ENCODE peak calls at places on chromosomes 4 and X, in four cellular contexts. N is posterior cingulate gyrus, E is GM12865, I is fibroblast of the aortic adventitia. F is an unnamed sample.
A peak's percentile ranks its signal among the peaks of the same experiment; 100 is the strongest.

GRCh38 chr4:182453830-182454229 is 210.6 kb downstream of the TENM3 start:
- DNase-seq in N (no peak), E (no peak), I (no peak), F (no peak)

GRCh38 chr4:72302981-72303704 is 265.9 kb downstream of the ADAMTS3 start:
- DNase-seq in N (no peak), E (peak; percentile 54), I (peak; percentile 62), F (peak; percentile 77)

GRCh38 chr4:6208416-6208815 is 8.1 kb upstream of the JAKMIP1 start:
- DNase-seq in N (no peak), E (no peak), I (no peak), F (no peak)

GRCh38 chr4:107283587-107284559 is 247.8 kb upstream of the DKK2 start:
- DNase-seq in N (no peak), E (no peak), I (peak; percentile 91), F (no peak)

GRCh38 chrX:72532371-72532770 is 40.3 kb downstream of the HDAC8 start:
- DNase-seq in N (no peak), E (no peak), I (no peak), F (no peak)

GRCh38 chr4:117700111-117700892 is 334.0 kb upstream of the NDST3 start:
- DNase-seq in N (no peak), E (peak; percentile 13), I (no peak), F (peak; percentile 42)

GRCh38 chr4:120692964-120693363 is 229.6 kb downstream of the PRDM5 start:
- DNase-seq in N (no peak), E (no peak), I (peak; percentile 88), F (no peak)

GRCh38 chrX:152601848-152602616 is 35.7 kb upstream of the GABRQ start:
- DNase-seq in N (no peak), E (peak; percentile 13), I (no peak), F (peak; percentile 85)

GRCh38 chrX:135454816-135455215 is 33.1 kb downstream of the SMIM10L2A start:
- DNase-seq in N (no peak), E (no peak), I (no peak), F (no peak)

GRCh38 chrX:114582264-114582632 is 1.6 kb upstream of the HTR2C start:
- DNase-seq in N (no peak), E (no peak), I (no peak), F (no peak)

GRCh38 chr4:168309781-168310180 is 8.8 kb downstream of the DDX60 start:
- DNase-seq in N (no peak), E (no peak), I (peak; percentile 55), F (no peak)

GRCh38 chr4:42519803-42520417 is 122.6 kb downstream of the SHISA3 start:
- DNase-seq in N (no peak), E (peak; percentile 72), I (peak; percentile 78), F (peak; percentile 87)

GRCh38 chrX:129318375-129318774 is 204.9 kb downstream of the SMARCA1 start:
- DNase-seq in N (no peak), E (peak; percentile 11), I (peak; percentile 26), F (peak; percentile 65)

GRCh38 chr4:160175064-160175643 is 1072.3 kb downstream of the RAPGEF2 start:
- DNase-seq in N (no peak), E (no peak), I (no peak), F (no peak)

GRCh38 chr4:86032476-86033022 is 327.3 kb downstream of the MAPK10 start:
- DNase-seq in N (no peak), E (no peak), I (peak; percentile 96), F (no peak)

GRCh38 chr4:140533951-140534480 is 10.0 kb downstream of the ELMOD2 start:
- DNase-seq in N (no peak), E (no peak), I (peak; percentile 17), F (no peak)

GRCh38 chrX:97057349-97057909 is 173.7 kb downstream of the RPA4 start:
- DNase-seq in N (no peak), E (no peak), I (no peak), F (no peak)

GRCh38 chr4:101066586-101066985 is 280.7 kb downstream of the PPP3CA start:
- DNase-seq in N (peak; percentile 52), E (no peak), I (no peak), F (no peak)

GRCh38 chrX:135431886-135432285 is 10.1 kb downstream of the SMIM10L2A start:
- DNase-seq in N (no peak), E (no peak), I (no peak), F (no peak)

GRCh38 chr4:175066923-175067627 is 148.9 kb downstream of the ADAM29 start:
- DNase-seq in N (no peak), E (no peak), I (no peak), F (no peak)

GRCh38 chr4:155952546-155952945 is 1.1 kb downstream of the CTSO start:
- DNase-seq in N (no peak), E (no peak), I (peak; percentile 66), F (no peak)

GRCh38 chrX:44054863-44055601 is 81.8 kb upstream of the NDP start:
- DNase-seq in N (no peak), E (no peak), I (no peak), F (no peak)

GRCh38 chrX:13836575-13836974 is 19.7 kb upstream of the GPM6B start:
- DNase-seq in N (no peak), E (no peak), I (no peak), F (no peak)

GRCh38 chr4:98421106-98421505 is 159.9 kb downstream of the RAP1GDS1 start:
- DNase-seq in N (no peak), E (no peak), I (no peak), F (no peak)

GRCh38 chrX:119237526-119238035 is 1.5 kb downstream of the PGRMC1 start:
- DNase-seq in N (no peak), E (no peak), I (no peak), F (no peak)

GRCh38 chr4:5824635-5825034 is 68.3 kb downstream of the CRMP1 start:
- DNase-seq in N (no peak), E (peak; percentile 16), I (peak; percentile 61), F (peak; percentile 80)

GRCh38 chr4:33386761-33387160 is 2666.6 kb downstream of the PCDH7 start:
- DNase-seq in N (no peak), E (no peak), I (no peak), F (no peak)

GRCh38 chrX:30955687-30956086 is 66.6 kb upstream of the TAB3 start:
- DNase-seq in N (no peak), E (no peak), I (no peak), F (no peak)

GRCh38 chr4:141077611-141078225 is 55.6 kb downstream of the RNF150 start:
- DNase-seq in N (no peak), E (no peak), I (no peak), F (no peak)

GRCh38 chrX:46913710-46914109 is 1.5 kb downstream of the JADE3 start:
- DNase-seq in N (no peak), E (peak; percentile 21), I (peak; percentile 34), F (no peak)

GRCh38 chr4:81096566-81096965 is 66.1 kb downstream of the BMP3 start:
- DNase-seq in N (no peak), E (no peak), I (peak; percentile 45), F (no peak)

GRCh38 chr4:92091335-92091734 is 212.4 kb upstream of the GRID2 start:
- DNase-seq in N (no peak), E (peak; percentile 5), I (no peak), F (peak; percentile 62)

GRCh38 chr4:41365726-41366125 is 109.0 kb downstream of the UCHL1 start:
- DNase-seq in N (peak; percentile 89), E (no peak), I (no peak), F (no peak)

F was measured in Karpas-422.